ENCODE peak calls at places on chromosomes 6 and 20, in nine cellular contexts. L, Y, G, K, J, D, R, S and M are unnamed samples.

GRCh38 chr20:34302312-34302722 is 838 bp downstream of the AHCY start:
- DNase-seq in L (no peak), Y (no peak), G (no peak), K (no peak), J (no peak), D (no peak), R (no peak), S (no peak), M (no peak)

GRCh38 chr6:127177030-127177928 is 58.8 kb downstream of the RSPO3 start:
- DNase-seq in L (no peak), Y (no peak), G (no peak), K (no peak), J (no peak), D (no peak), R (no peak), S (no peak), M (no peak)

GRCh38 chr6:24936641-24937317 is 1.0 kb upstream of the RIPOR2 start:
- DNase-seq in L (no peak), Y (no peak), G (no peak), K (no peak), J (peak), D (no peak), R (peak), S (no peak), M (no peak)

GRCh38 chr6:143966291-143966690 is 41.8 kb downstream of the PLAGL1 start:
- DNase-seq in L (no peak), Y (no peak), G (no peak), K (no peak), J (no peak), D (no peak), R (no peak), S (no peak), M (no peak)

GRCh38 chr6:137909533-137909932 is 42.5 kb downstream of the TNFAIP3 start:
- DNase-seq in L (no peak), Y (no peak), G (no peak), K (no peak), J (no peak), D (no peak), R (no peak), S (no peak), M (no peak)

GRCh38 chr6:29071831-29072723 is 15.0 kb downstream of the OR2B3 start:
- DNase-seq in L (no peak), Y (no peak), G (no peak), K (no peak), J (no peak), D (no peak), R (peak), S (peak), M (no peak)

GRCh38 chr6:167652701-167653095 is 174.0 kb upstream of the AFDN start:
- DNase-seq in L (no peak), Y (no peak), G (no peak), K (no peak), J (no peak), D (no peak), R (no peak), S (peak), M (no peak)

GRCh38 chr20:37362231-37362792 is 16.4 kb downstream of the SRC start:
- DNase-seq in L (no peak), Y (no peak), G (no peak), K (no peak), J (no peak), D (no peak), R (no peak), S (no peak), M (no peak)

GRCh38 chr20:52131048-52131643 is 60.4 kb downstream of the ZFP64 start:
- DNase-seq in L (no peak), Y (no peak), G (no peak), K (no peak), J (no peak), D (no peak), R (no peak), S (no peak), M (no peak)

GRCh38 chr6:108002365-108003221 is 44.6 kb upstream of the SEC63 start:
- DNase-seq in L (no peak), Y (no peak), G (no peak), K (no peak), J (no peak), D (no peak), R (no peak), S (no peak), M (peak)

GRCh38 chr6:159023893-159024292 is 20.9 kb downstream of the TAGAP start:
- DNase-seq in L (no peak), Y (no peak), G (no peak), K (no peak), J (no peak), D (no peak), R (no peak), S (no peak), M (no peak)

GRCh38 chr20:18750735-18751134 is 62.8 kb upstream of the SCP2D1 start:
- DNase-seq in L (no peak), Y (no peak), G (no peak), K (no peak), J (no peak), D (no peak), R (no peak), S (no peak), M (no peak)

GRCh38 chr20:46352370-46352938 is 44.2 kb upstream of the CDH22 start:
- DNase-seq in L (no peak), Y (no peak), G (no peak), K (no peak), J (no peak), D (no peak), R (no peak), S (no peak), M (no peak)

DNA sequence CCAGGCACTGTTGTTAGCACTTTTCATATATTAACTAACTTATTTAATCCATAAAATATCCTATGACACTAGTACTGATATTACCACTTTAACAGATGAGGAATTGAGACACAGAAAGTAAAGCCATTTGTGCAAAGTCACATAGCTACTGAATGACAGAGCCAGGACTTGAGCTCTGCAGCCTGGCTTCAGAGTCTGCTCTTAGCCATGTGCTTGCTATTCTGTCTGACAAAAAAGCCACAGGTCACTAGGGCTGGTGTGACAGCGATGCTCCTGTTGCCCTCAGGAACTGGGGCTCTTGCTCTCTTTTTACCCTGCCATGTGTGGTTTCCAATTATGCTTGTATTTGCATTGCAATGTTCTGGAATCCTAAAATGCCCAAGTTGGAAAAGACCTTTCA is 44.7 kb upstream of the RNF8 start:
- DNase-seq in L (no peak), Y (no peak), G (no peak), K (no peak), J (no peak), D (no peak), R (no peak), S (no peak), M (no peak)
- TF ChIP-seq CTCF in L (no peak), Y (no peak), G (no peak), K (no peak), J (no peak), D (no peak), R (no peak), S (no peak), M (no peak)

DNA sequence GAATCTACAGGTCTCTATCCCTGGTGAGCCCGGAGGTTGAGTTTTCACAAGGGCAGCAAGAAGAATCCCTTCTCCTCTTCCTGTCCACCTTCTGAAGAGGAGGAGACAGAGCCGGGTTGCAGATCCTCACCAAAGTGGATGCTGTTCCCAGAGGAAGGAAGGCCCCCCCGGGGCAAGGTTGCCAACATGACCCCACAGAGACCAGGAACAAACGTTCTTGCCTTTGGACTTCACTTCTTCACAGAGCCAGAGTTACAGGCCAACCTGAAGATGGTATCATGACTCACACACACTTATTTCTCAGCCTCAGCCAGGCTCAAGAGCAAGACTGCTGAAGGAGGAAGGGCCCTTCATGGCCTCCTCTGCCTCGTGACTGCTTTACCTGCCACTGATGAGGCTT is 384.3 kb downstream of the CD83 start:
- DNase-seq in L (no peak), Y (no peak), G (no peak), K (no peak), J (no peak), D (no peak), R (no peak), S (no peak), M (no peak)
- TF ChIP-seq CTCF in L (no peak), Y (no peak), G (no peak), K (no peak), J (no peak), D (no peak), R (no peak), S (no peak), M (no peak)

GRCh38 chr20:31684153-31685003 is 38.3 kb downstream of the BCL2L1 start:
- DNase-seq in L (no peak), Y (no peak), G (no peak), K (no peak), J (peak), D (no peak), R (no peak), S (no peak), M (no peak)
- TF ChIP-seq CTCF in L (no peak), Y (no peak), G (no peak), K (no peak), J (no peak), D (no peak), R (no peak), S (no peak), M (no peak)

DNA sequence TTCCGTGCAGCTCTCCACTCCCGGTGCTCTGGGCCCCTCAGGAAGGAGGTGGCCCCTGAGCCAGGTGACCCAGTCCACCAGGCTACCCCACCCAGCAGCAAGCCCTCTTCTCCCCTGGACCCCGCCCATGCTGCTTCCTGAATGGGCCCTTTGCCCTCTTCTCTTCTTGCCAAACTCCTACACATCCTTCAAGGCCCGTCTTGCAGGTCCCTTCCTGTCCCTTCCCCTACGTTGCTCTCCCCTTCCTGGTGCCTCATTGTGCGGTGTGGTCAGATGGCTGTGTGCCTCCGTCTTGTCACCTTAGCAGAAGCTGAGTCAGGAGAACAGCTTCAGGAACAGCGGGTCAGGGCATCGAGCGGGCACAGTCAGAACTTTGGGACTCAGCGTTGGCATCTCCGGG is 3.4 kb upstream of the GATA5 start:
- DNase-seq in L (no peak), Y (no peak), G (no peak), K (no peak), J (no peak), D (no peak), R (no peak), S (no peak), M (no peak)
- TF ChIP-seq CTCF in L (no peak), Y (no peak), G (no peak), K (no peak), J (no peak), D (no peak), R (no peak), S (no peak), M (no peak)

GRCh38 chr6:714100-714499 is 21.2 kb upstream of the EXOC2 start:
- DNase-seq in L (no peak), Y (no peak), G (no peak), K (no peak), J (no peak), D (no peak), R (no peak), S (no peak), M (no peak)
- TF ChIP-seq CTCF in L (no peak), Y (no peak), G (no peak), K (no peak), J (no peak), D (no peak), R (no peak), S (no peak), M (no peak)

GRCh38 chr6:139165324-139165723 is 30.4 kb downstream of the HECA start:
- DNase-seq in L (no peak), Y (no peak), G (no peak), K (no peak), J (no peak), D (no peak), R (no peak), S (no peak), M (no peak)

GRCh38 chr6:139166238-139166955 is 31.5 kb downstream of the HECA start:
- DNase-seq in L (no peak), Y (no peak), G (no peak), K (no peak), J (no peak), D (no peak), R (no peak), S (no peak), M (no peak)

GRCh38 chr6:139161817-139162284 is 27.0 kb downstream of the HECA start:
- DNase-seq in L (no peak), Y (no peak), G (no peak), K (no peak), J (peak), D (no peak), R (peak), S (no peak), M (no peak)

GRCh38 chr6:139161169-139161568 is 26.3 kb downstream of the HECA start:
- DNase-seq in L (no peak), Y (no peak), G (peak), K (no peak), J (peak), D (no peak), R (no peak), S (no peak), M (no peak)

DNA sequence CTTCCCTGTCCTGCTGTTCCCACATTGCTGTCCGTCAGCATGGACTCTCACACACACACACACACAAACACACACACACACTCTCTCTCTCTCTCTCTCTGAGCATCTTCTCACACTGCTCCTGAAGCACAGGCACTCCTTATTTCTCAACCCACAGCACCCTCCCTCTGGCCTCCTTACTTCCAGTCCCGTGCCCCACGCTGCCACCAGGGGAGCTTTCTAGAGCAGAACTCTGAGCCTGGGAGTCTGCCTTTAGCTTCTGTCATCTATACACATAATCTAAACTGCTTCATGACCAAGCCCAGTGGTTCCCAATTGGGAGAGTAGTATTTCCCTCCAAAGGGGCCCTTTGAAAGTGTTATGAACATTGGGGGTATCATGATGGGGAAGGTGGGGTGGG is 29.1 kb downstream of the HECA start:
- DNase-seq in L (no peak), Y (no peak), G (no peak), K (no peak), J (peak), D (no peak), R (no peak), S (no peak), M (no peak)
- TF ChIP-seq CTCF in L (no peak), Y (no peak), G (no peak), K (no peak), J (peak), D (no peak), R (no peak), S (no peak), M (no peak)

DNA sequence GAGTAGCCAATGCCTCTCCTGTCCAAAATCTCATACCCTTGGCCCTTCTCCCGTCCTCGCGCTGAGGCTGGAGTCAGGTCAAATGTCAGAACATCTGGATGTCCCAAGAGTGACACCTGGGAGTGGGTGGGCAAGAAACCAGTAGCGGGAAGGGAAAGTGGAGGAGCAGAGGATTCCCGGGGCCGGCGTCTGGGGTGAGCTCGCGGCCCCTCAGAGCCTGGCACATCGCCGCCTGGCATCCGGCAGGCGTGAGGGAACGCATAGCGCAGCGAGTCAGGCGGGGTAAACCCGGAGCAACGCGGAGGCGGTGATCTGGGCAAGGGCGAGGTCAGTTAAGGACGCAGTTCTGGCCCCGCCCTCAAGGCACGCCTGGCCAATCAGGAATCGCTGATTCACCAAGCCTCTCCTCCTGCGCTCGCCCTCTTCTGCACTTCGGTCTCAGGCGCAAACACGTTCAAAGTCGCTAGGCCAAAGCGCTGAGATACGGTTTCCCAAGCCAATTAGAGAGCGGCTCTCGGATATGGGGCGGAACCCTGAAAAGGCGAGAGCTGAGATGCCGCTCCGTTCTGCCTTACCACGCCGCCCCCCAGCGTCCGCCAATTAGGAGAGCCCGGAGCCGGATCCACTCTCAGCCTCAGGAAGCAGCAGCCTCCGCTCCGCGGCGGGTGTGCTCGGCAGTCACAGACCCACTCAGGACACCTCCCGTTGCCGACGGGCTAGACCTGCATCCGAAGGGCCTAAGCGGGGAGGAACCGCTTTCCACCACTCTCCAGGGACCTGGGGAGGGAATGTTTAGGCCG is 22.5 kb downstream of the VPS52 start:
- DNase-seq in L (peak), Y (peak), G (peak), K (peak), J (peak), D (peak), R (peak), S (peak), M (peak)
- TF ChIP-seq CTCF in L (peak), Y (peak), G (peak), K (peak), J (peak), D (no peak), R (no peak), S (no peak), M (no peak)

GRCh38 chr6:33278392-33278741 is 1.4 kb downstream of the B3GALT4 start:
- DNase-seq in L (no peak), Y (no peak), G (no peak), K (no peak), J (no peak), D (no peak), R (no peak), S (no peak), M (no peak)

GRCh38 chr6:33279257-33279695 is 2.4 kb downstream of the B3GALT4 start:
- DNase-seq in L (no peak), Y (no peak), G (no peak), K (no peak), J (no peak), D (no peak), R (no peak), S (no peak), M (no peak)

GRCh38 chr6:33280539-33280938 is 3.6 kb downstream of the B3GALT4 start:
- DNase-seq in L (no peak), Y (no peak), G (no peak), K (no peak), J (no peak), D (no peak), R (no peak), S (no peak), M (no peak)

GRCh38 chr6:33278810-33279209 is 1.9 kb downstream of the B3GALT4 start:
- DNase-seq in L (no peak), Y (no peak), G (no peak), K (no peak), J (no peak), D (no peak), R (no peak), S (no peak), M (no peak)

GRCh38 chr6:33279971-33280511 is 3.1 kb downstream of the B3GALT4 start:
- DNase-seq in L (no peak), Y (no peak), G (no peak), K (no peak), J (peak), D (no peak), R (no peak), S (peak), M (no peak)
- TF ChIP-seq CTCF in L (peak), Y (no peak), G (no peak), K (no peak), J (no peak), D (peak), R (peak), S (peak), M (peak)

GRCh38 chr6:128290221-128290620 is 230.2 kb downstream of the PTPRK start:
- DNase-seq in L (no peak), Y (no peak), G (no peak), K (no peak), J (no peak), D (no peak), R (no peak), S (no peak), M (no peak)

DNA sequence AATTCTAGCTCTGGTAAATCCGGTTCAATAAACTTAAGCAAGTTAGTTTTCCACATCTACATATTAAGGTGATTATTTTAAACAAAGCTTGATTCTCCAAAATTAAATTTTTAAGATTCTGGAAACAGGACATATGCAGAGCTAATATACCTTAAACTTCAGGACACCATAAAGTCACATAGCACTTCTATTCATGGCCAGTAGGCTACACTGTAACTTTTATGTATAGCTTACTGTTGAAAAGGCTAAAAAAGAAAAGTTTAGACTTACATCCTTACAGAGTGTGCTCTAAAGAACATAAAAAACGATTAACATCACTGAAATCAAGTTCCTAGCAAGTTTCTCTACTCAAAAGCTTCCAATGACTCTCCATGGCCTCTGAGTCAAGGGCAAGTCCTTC is 224.7 kb downstream of the PTPRK start:
- DNase-seq in L (no peak), Y (no peak), G (no peak), K (no peak), J (no peak), D (no peak), R (no peak), S (no peak), M (no peak)
- TF ChIP-seq CTCF in L (peak), Y (no peak), G (no peak), K (no peak), J (no peak), D (no peak), R (no peak), S (no peak), M (no peak)

GRCh38 chr20:44737116-44737515 is 8.5 kb upstream of the KCNK15 start:
- DNase-seq in L (no peak), Y (no peak), G (no peak), K (no peak), J (no peak), D (no peak), R (no peak), S (no peak), M (no peak)

GRCh38 chr20:44735816-44736169 is 9.9 kb upstream of the KCNK15 start:
- DNase-seq in L (no peak), Y (no peak), G (no peak), K (no peak), J (no peak), D (no peak), R (no peak), S (no peak), M (no peak)

GRCh38 chr20:44736170-44737021 is 9.3 kb upstream of the KCNK15 start:
- DNase-seq in L (no peak), Y (peak), G (peak), K (no peak), J (no peak), D (peak), R (no peak), S (peak), M (no peak)

GRCh38 chr20:44733341-44734069 is 12.2 kb upstream of the KCNK15 start:
- DNase-seq in L (peak), Y (peak), G (peak), K (peak), J (peak), D (peak), R (peak), S (peak), M (peak)

GRCh38 chr20:44734938-44735337 is 10.7 kb upstream of the KCNK15 start:
- DNase-seq in L (no peak), Y (no peak), G (no peak), K (no peak), J (no peak), D (no peak), R (no peak), S (peak), M (no peak)
- TF ChIP-seq CTCF in L (no peak), Y (no peak), G (no peak), K (no peak), J (no peak), D (no peak), R (no peak), S (peak), M (peak)